ENCODE peak calls at places on chromosomes 4 and X, in nine cellular contexts. One of them, this sample, is unnamed.
A peak's percentile ranks its signal among the peaks of the same experiment; 100 is the strongest.

GRCh38 chr4:173189117-173189693 is 20.6 kb downstream of the GALNT7 start:
- DNase-seq in Calu3: no peak
- DNase-seq in endothelial cell: no peak
- DNase-seq in B cell: no peak
- DNase-seq in SW 1271: no peak
- DNase-seq in activated CD8-positive, alpha-beta memory T cell treated with anti-CD3 and anti-CD28 coated beads, Interleukin-2, amount 50 U/mL, for 48 hours: no peak
- DNase-seq in neural crest cell: no peak
- DNase-seq in HFF-Myc: no peak
- DNase-seq in stimulated activated CD4-positive, alpha-beta T cell treated with anti-CD3 and anti-CD28 coated beads, Interleukin-4, amount 100 ng/mL, for 48 hours: no peak
- DNase-seq in this sample: no peak

GRCh38 chrX:143988356-143988755 is 104.5 kb downstream of the UBE2NL start:
- DNase-seq in Calu3: no peak
- DNase-seq in endothelial cell: no peak
- DNase-seq in B cell: no peak
- DNase-seq in SW 1271: no peak
- DNase-seq in activated CD8-positive, alpha-beta memory T cell treated with anti-CD3 and anti-CD28 coated beads, Interleukin-2, amount 50 U/mL, for 48 hours: no peak
- DNase-seq in neural crest cell: no peak
- DNase-seq in HFF-Myc: no peak
- DNase-seq in stimulated activated CD4-positive, alpha-beta T cell treated with anti-CD3 and anti-CD28 coated beads, Interleukin-4, amount 100 ng/mL, for 48 hours: no peak
- DNase-seq in this sample: no peak

GRCh38 chr4:88659061-88659889 is 38.4 kb downstream of the NAP1L5 start:
- DNase-seq in Calu3: peak; percentile 46
- DNase-seq in endothelial cell: peak; percentile 44
- DNase-seq in B cell: peak; percentile 14
- DNase-seq in SW 1271: no peak
- DNase-seq in activated CD8-positive, alpha-beta memory T cell treated with anti-CD3 and anti-CD28 coated beads, Interleukin-2, amount 50 U/mL, for 48 hours: no peak
- DNase-seq in neural crest cell: no peak
- DNase-seq in HFF-Myc: peak; percentile 27
- DNase-seq in stimulated activated CD4-positive, alpha-beta T cell treated with anti-CD3 and anti-CD28 coated beads, Interleukin-4, amount 100 ng/mL, for 48 hours: peak; percentile 7
- DNase-seq in this sample: no peak

GRCh38 chr4:149716728-149717127 is 98.9 kb downstream of the IQCM start:
- DNase-seq in Calu3: no peak
- DNase-seq in endothelial cell: no peak
- DNase-seq in B cell: no peak
- DNase-seq in SW 1271: no peak
- DNase-seq in activated CD8-positive, alpha-beta memory T cell treated with anti-CD3 and anti-CD28 coated beads, Interleukin-2, amount 50 U/mL, for 48 hours: no peak
- DNase-seq in neural crest cell: no peak
- DNase-seq in HFF-Myc: no peak
- DNase-seq in stimulated activated CD4-positive, alpha-beta T cell treated with anti-CD3 and anti-CD28 coated beads, Interleukin-4, amount 100 ng/mL, for 48 hours: no peak
- DNase-seq in this sample: no peak

GRCh38 chr4:119209077-119209476 is 3.4 kb upstream of the USP53 start:
- DNase-seq in Calu3: peak; percentile 18
- DNase-seq in endothelial cell: no peak
- DNase-seq in B cell: no peak
- DNase-seq in SW 1271: peak; percentile 79
- DNase-seq in activated CD8-positive, alpha-beta memory T cell treated with anti-CD3 and anti-CD28 coated beads, Interleukin-2, amount 50 U/mL, for 48 hours: no peak
- DNase-seq in neural crest cell: no peak
- DNase-seq in HFF-Myc: peak; percentile 94
- DNase-seq in stimulated activated CD4-positive, alpha-beta T cell treated with anti-CD3 and anti-CD28 coated beads, Interleukin-4, amount 100 ng/mL, for 48 hours: peak; percentile 63
- DNase-seq in this sample: no peak

GRCh38 chr4:77031544-77031943 is 44.2 kb downstream of the CCNI start:
- DNase-seq in Calu3: no peak
- DNase-seq in endothelial cell: no peak
- DNase-seq in B cell: no peak
- DNase-seq in SW 1271: no peak
- DNase-seq in activated CD8-positive, alpha-beta memory T cell treated with anti-CD3 and anti-CD28 coated beads, Interleukin-2, amount 50 U/mL, for 48 hours: no peak
- DNase-seq in neural crest cell: no peak
- DNase-seq in HFF-Myc: no peak
- DNase-seq in stimulated activated CD4-positive, alpha-beta T cell treated with anti-CD3 and anti-CD28 coated beads, Interleukin-4, amount 100 ng/mL, for 48 hours: no peak
- DNase-seq in this sample: no peak

GRCh38 chr4:26217961-26218676 is 102.7 kb upstream of the RBPJ start:
- DNase-seq in Calu3: no peak
- DNase-seq in endothelial cell: no peak
- DNase-seq in B cell: peak; percentile 8
- DNase-seq in SW 1271: no peak
- DNase-seq in activated CD8-positive, alpha-beta memory T cell treated with anti-CD3 and anti-CD28 coated beads, Interleukin-2, amount 50 U/mL, for 48 hours: no peak
- DNase-seq in neural crest cell: no peak
- DNase-seq in HFF-Myc: no peak
- DNase-seq in stimulated activated CD4-positive, alpha-beta T cell treated with anti-CD3 and anti-CD28 coated beads, Interleukin-4, amount 100 ng/mL, for 48 hours: no peak
- DNase-seq in this sample: no peak

GRCh38 chrX:118271770-118272169 is 74.1 kb upstream of the WDR44 start:
- DNase-seq in Calu3: no peak
- DNase-seq in endothelial cell: no peak
- DNase-seq in B cell: no peak
- DNase-seq in SW 1271: no peak
- DNase-seq in activated CD8-positive, alpha-beta memory T cell treated with anti-CD3 and anti-CD28 coated beads, Interleukin-2, amount 50 U/mL, for 48 hours: no peak
- DNase-seq in neural crest cell: no peak
- DNase-seq in HFF-Myc: peak; percentile 2
- DNase-seq in stimulated activated CD4-positive, alpha-beta T cell treated with anti-CD3 and anti-CD28 coated beads, Interleukin-4, amount 100 ng/mL, for 48 hours: no peak
- DNase-seq in this sample: no peak

GRCh38 chrX:114050075-114050796 is 533.6 kb upstream of the HTR2C start:
- DNase-seq in Calu3: no peak
- DNase-seq in endothelial cell: no peak
- DNase-seq in B cell: no peak
- DNase-seq in SW 1271: no peak
- DNase-seq in activated CD8-positive, alpha-beta memory T cell treated with anti-CD3 and anti-CD28 coated beads, Interleukin-2, amount 50 U/mL, for 48 hours: no peak
- DNase-seq in neural crest cell: no peak
- DNase-seq in HFF-Myc: no peak
- DNase-seq in stimulated activated CD4-positive, alpha-beta T cell treated with anti-CD3 and anti-CD28 coated beads, Interleukin-4, amount 100 ng/mL, for 48 hours: no peak
- DNase-seq in this sample: no peak

GRCh38 chr4:71380721-71381120 is 41.9 kb downstream of the SLC4A4 start:
- DNase-seq in Calu3: no peak
- DNase-seq in endothelial cell: no peak
- DNase-seq in B cell: no peak
- DNase-seq in SW 1271: no peak
- DNase-seq in activated CD8-positive, alpha-beta memory T cell treated with anti-CD3 and anti-CD28 coated beads, Interleukin-2, amount 50 U/mL, for 48 hours: no peak
- DNase-seq in neural crest cell: no peak
- DNase-seq in HFF-Myc: no peak
- DNase-seq in stimulated activated CD4-positive, alpha-beta T cell treated with anti-CD3 and anti-CD28 coated beads, Interleukin-4, amount 100 ng/mL, for 48 hours: no peak
- DNase-seq in this sample: no peak

This sample was measured in H1.